ENCODE peak calls at places on chromosomes 16 and 17, in ten cellular contexts. J is fibroblast of lung, D is PC-9, P is transverse colon, T is PC-3, W is left ventricle myocardium inferior, G is heart left ventricle, V is AG04449, X is cardiac muscle cell, F is esophagus muscularis mucosa. N is an unnamed sample.
A peak's percentile ranks its signal among the peaks of the same experiment; 100 is the strongest.

GRCh38 chr16:67104845-67105244 is 4.9 kb upstream of the PHAF1 start:
- DNase-seq in J (no peak), D (peak; percentile 11), P (peak; percentile 68), T (no peak), W (no peak), G (no peak), V (no peak), X (no peak), F (no peak), N (no peak)

GRCh38 chr17:64084086-64084939 is 45.6 kb downstream of the ERN1 start:
- DNase-seq in J (peak; percentile 46), D (no peak), P (peak; percentile 46), T (peak; percentile 94), W (no peak), G (no peak), V (no peak), X (peak; percentile 69), F (no peak), N (no peak)

GRCh38 chr17:49916854-49917515 is 52.0 kb upstream of the DLX4 start:
- DNase-seq in J (no peak), D (no peak), P (no peak), T (no peak), W (no peak), G (no peak), V (no peak), X (no peak), F (no peak), N (no peak)

GRCh38 chr17:14471052-14471451 is 170.2 kb downstream of the HS3ST3B1 start:
- DNase-seq in J (peak; percentile 88), D (no peak), P (peak; percentile 11), T (peak; percentile 90), W (no peak), G (no peak), V (peak; percentile 82), X (peak; percentile 0), F (no peak), N (no peak)

GRCh38 chr17:17987901-17988300 is 15.2 kb downstream of the DRC3 start:
- DNase-seq in J (no peak), D (no peak), P (no peak), T (no peak), W (no peak), G (no peak), V (no peak), X (no peak), F (no peak), N (no peak)

GRCh38 chr17:76195281-76196096 is 44.8 kb downstream of the RNF157 start:
- DNase-seq in J (no peak), D (no peak), P (no peak), T (no peak), W (no peak), G (no peak), V (no peak), X (no peak), F (no peak), N (no peak)

GRCh38 chr17:21131090-21131616 is 4.4 kb downstream of the DHRS7B start:
- DNase-seq in J (no peak), D (no peak), P (no peak), T (no peak), W (no peak), G (no peak), V (no peak), X (no peak), F (no peak), N (no peak)

GRCh38 chr17:57925361-57925990 is 29.7 kb downstream of the CUEDC1 start:
- DNase-seq in J (no peak), D (no peak), P (no peak), T (no peak), W (no peak), G (no peak), V (no peak), X (no peak), F (no peak), N (no peak)

GRCh38 chr17:74251051-74251450 is 23.0 kb upstream of the DNAI2 start:
- DNase-seq in J (no peak), D (no peak), P (no peak), T (no peak), W (no peak), G (no peak), V (no peak), X (no peak), F (no peak), N (no peak)

GRCh38 chr16:72291531-72291981 is 119.6 kb upstream of the PMFBP1 start:
- DNase-seq in J (peak; percentile 95), D (peak; percentile 16), P (no peak), T (peak; percentile 77), W (no peak), G (no peak), V (peak; percentile 92), X (peak; percentile 95), F (no peak), N (peak; percentile 49)

GRCh38 chr17:82003411-82004381 is 19.0 kb downstream of the CENPX start:
- DNase-seq in J (peak; percentile 89), D (peak; percentile 96), P (peak; percentile 53), T (peak; percentile 96), W (no peak), G (peak; percentile 70), V (peak; percentile 63), X (peak; percentile 96), F (no peak), N (peak; percentile 52)

GRCh38 chr16:69329369-69330285 is 761 bp downstream of the PDF start:
- DNase-seq in J (peak; percentile 14), D (no peak), P (peak; percentile 39), T (peak; percentile 14), W (no peak), G (peak; percentile 36), V (no peak), X (no peak), F (no peak), N (no peak)

GRCh38 chr17:45902892-45903346 is 8.6 kb downstream of the MAPT start:
- DNase-seq in J (no peak), D (no peak), P (no peak), T (peak; percentile 38), W (no peak), G (peak; percentile 58), V (no peak), X (no peak), F (no peak), N (no peak)

GRCh38 chr17:3043737-3044365 is 19.6 kb downstream of the OR1D5 start:
- DNase-seq in J (no peak), D (peak; percentile 27), P (no peak), T (no peak), W (no peak), G (no peak), V (no peak), X (no peak), F (no peak), N (no peak)

GRCh38 chr17:44105941-44106340 is 17.5 kb downstream of the HDAC5 start:
- DNase-seq in J (no peak), D (no peak), P (no peak), T (no peak), W (no peak), G (no peak), V (no peak), X (no peak), F (no peak), N (no peak)
- TF ChIP-seq CTCF in J (no peak), D (no peak), P (no peak), T (no peak), W (no peak), G (no peak), V (no peak), X (no peak), F (no peak), N (no peak)

GRCh38 chr16:1156111-1156982 is 3.4 kb downstream of the CACNA1H start:
- DNase-seq in J (no peak), D (no peak), P (no peak), T (no peak), W (no peak), G (no peak), V (no peak), X (no peak), F (no peak), N (no peak)
- H3K4me3 ChIP-seq in J (no peak overlapping the region), D (no peak overlapping the region), P (no peak overlapping the region), T (no peak overlapping the region), W (no peak overlapping the region), G (no peak overlapping the region), V (no peak overlapping the region), X (no peak overlapping the region), F (peak overlapping the region; percentile 67), N (no peak overlapping the region)

GRCh38 chr16:24976061-24976779 is 38.9 kb downstream of the ARHGAP17 start:
- DNase-seq in J (no peak), D (no peak), P (no peak), T (no peak), W (no peak), G (no peak), V (no peak), X (no peak), F (no peak), N (no peak)

GRCh38 chr16:24978370-24978914 is 36.7 kb downstream of the ARHGAP17 start:
- DNase-seq in J (no peak), D (no peak), P (no peak), T (no peak), W (no peak), G (no peak), V (no peak), X (no peak), F (no peak), N (no peak)

GRCh38 chr16:24975428-24975889 is 39.7 kb downstream of the ARHGAP17 start:
- DNase-seq in J (no peak), D (no peak), P (no peak), T (no peak), W (no peak), G (no peak), V (no peak), X (peak; percentile 52), F (no peak), N (peak; percentile 56)

GRCh38 chr16:24977673-24978065 is 37.5 kb downstream of the ARHGAP17 start:
- DNase-seq in J (peak; percentile 88), D (no peak), P (no peak), T (peak; percentile 41), W (no peak), G (no peak), V (peak; percentile 58), X (peak; percentile 83), F (no peak), N (no peak)

DNA sequence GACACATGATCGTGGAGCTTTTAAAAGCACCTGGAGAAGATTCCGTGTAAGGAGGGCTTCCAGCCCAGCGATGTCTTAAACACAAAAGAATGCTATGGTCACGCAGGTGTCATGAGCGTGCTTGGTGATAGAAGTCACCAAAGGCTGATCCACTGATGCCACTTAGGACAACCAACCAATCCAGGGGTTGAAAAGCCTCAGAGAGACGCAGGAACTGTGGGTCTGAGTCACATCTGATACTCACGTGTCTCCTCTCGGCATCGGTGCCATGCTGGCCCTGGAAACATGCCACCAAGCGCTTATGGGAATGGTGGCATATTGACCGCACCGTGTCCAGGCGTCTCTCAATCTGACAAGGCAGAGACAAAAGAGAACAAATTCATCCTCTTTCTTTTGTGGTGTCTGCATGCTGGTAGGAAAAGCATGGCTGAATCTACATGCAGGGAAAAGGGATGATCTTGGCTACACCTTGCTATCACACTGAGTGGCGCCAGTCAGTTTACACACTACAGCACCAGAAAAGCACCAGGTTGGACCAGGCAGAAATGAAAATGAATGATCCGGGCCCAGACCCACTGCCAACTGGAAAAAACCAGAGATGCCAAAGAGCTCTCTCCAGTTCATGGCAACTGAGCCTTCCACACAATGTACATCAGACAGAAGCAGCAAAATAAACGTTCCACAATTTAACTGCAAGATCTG is 38.0 kb downstream of the ARHGAP17 start:
- DNase-seq in J (no peak), D (no peak), P (no peak), T (no peak), W (no peak), G (no peak), V (no peak), X (no peak), F (no peak), N (no peak)
- TF ChIP-seq CTCF in J (no peak), D (no peak), P (no peak), T (no peak), W (no peak), G (no peak), V (no peak), X (no peak), F (no peak), N (no peak)

GRCh38 chr16:21275529-21275928 is 2.6 kb downstream of the CRYM start:
- DNase-seq in J (no peak), D (no peak), P (no peak), T (no peak), W (no peak), G (no peak), V (no peak), X (no peak), F (no peak), N (no peak)
- H3K4me3 ChIP-seq in J (no peak overlapping the region), D (no peak overlapping the region), P (no peak overlapping the region), T (no peak overlapping the region), W (peak overlapping the region; percentile 71), G (no peak overlapping the region), V (no peak overlapping the region), X (no peak overlapping the region), F (no peak overlapping the region), N (no peak overlapping the region)